ENCODE peak calls at places on chromosomes 2 and 18, in four cellular contexts. One of them, this sample, is unnamed.

GRCh38 chr18:6734746-6735430 is 5.4 kb downstream of the ARHGAP28 start:
- DNase-seq in spleen: no peak
- DNase-seq in HCT116: no peak
- DNase-seq in GM12878: no peak
- DNase-seq in this sample: no peak

GRCh38 chr2:191217580-191217979 is 27.6 kb upstream of the MYO1B start:
- DNase-seq in GM12878: no peak
- DNase-seq in HCT116: no peak
- DNase-seq in spleen: no peak
- DNase-seq in this sample: no peak

GRCh38 chr18:26071725-26072124 is 18.7 kb downstream of the SS18 start:
- DNase-seq in spleen: no peak
- DNase-seq in GM12878: no peak
- DNase-seq in HCT116: no peak
- DNase-seq in this sample: no peak

GRCh38 chr18:7950380-7951143 is 383.4 kb downstream of the PTPRM start:
- DNase-seq in GM12878: no peak
- DNase-seq in HCT116: peak
- DNase-seq in spleen: no peak
- DNase-seq in this sample: no peak

GRCh38 chr2:220374282-220374681 is 746.9 kb downstream of the SLC4A3 start:
- DNase-seq in GM12878: no peak
- DNase-seq in HCT116: no peak
- DNase-seq in spleen: no peak
- DNase-seq in this sample: no peak

GRCh38 chr2:122322815-122323214 is 567.4 kb downstream of the TSN start:
- DNase-seq in spleen: no peak
- DNase-seq in GM12878: no peak
- DNase-seq in HCT116: no peak
- DNase-seq in this sample: no peak

GRCh38 chr2:149330127-149331022 is at the start of gene LYPD6:
- DNase-seq in spleen: no peak
- DNase-seq in GM12878: no peak
- DNase-seq in HCT116: peak
- DNase-seq in this sample: peak

GRCh38 chr2:8611712-8612111 is 70.1 kb upstream of the ID2 start:
- DNase-seq in GM12878: no peak
- DNase-seq in HCT116: no peak
- DNase-seq in spleen: no peak
- DNase-seq in this sample: no peak

GRCh38 chr2:14417586-14417985 is 214.9 kb upstream of the LRATD1 start:
- DNase-seq in HCT116: no peak
- DNase-seq in spleen: no peak
- DNase-seq in GM12878: no peak
- DNase-seq in this sample: no peak

GRCh38 chr2:46351388-46352141 is 54.4 kb downstream of the EPAS1 start:
- DNase-seq in spleen: peak
- DNase-seq in HCT116: no peak
- DNase-seq in GM12878: no peak
- DNase-seq in this sample: no peak

GRCh38 chr2:240505946-240506345 is 51.8 kb downstream of the ANKMY1 start:
- DNase-seq in GM12878: no peak
- DNase-seq in HCT116: no peak
- DNase-seq in spleen: peak
- DNase-seq in this sample: no peak

GRCh38 chr2:112138143-112139032 is at the start of gene FBLN7:
- DNase-seq in HCT116: no peak
- DNase-seq in GM12878: no peak
- DNase-seq in spleen: no peak
- DNase-seq in this sample: no peak

GRCh38 chr18:79371536-79372210 is 24.1 kb upstream of the NFATC1 start:
- DNase-seq in HCT116: no peak
- DNase-seq in spleen: peak
- DNase-seq in GM12878: no peak
- DNase-seq in this sample: no peak

GRCh38 chr2:66805136-66805535 is 370.2 kb downstream of the MEIS1 start:
- DNase-seq in HCT116: no peak
- DNase-seq in GM12878: no peak
- DNase-seq in spleen: no peak
- DNase-seq in this sample: no peak

GRCh38 chr2:55856936-55857335 is 66.6 kb downstream of the EFEMP1 start:
- DNase-seq in spleen: no peak
- DNase-seq in GM12878: no peak
- DNase-seq in HCT116: no peak
- DNase-seq in this sample: no peak

GRCh38 chr2:172790404-172790803 is 54.8 kb downstream of the RAPGEF4 start:
- DNase-seq in HCT116: no peak
- DNase-seq in spleen: no peak
- DNase-seq in GM12878: no peak
- DNase-seq in this sample: no peak

GRCh38 chr2:222568866-222569265 is 87.0 kb downstream of the FARSB start:
- DNase-seq in spleen: no peak
- DNase-seq in GM12878: no peak
- DNase-seq in HCT116: no peak
- DNase-seq in this sample: peak

GRCh38 chr2:226660524-226660923 is 139.1 kb downstream of the IRS1 start:
- DNase-seq in GM12878: no peak
- DNase-seq in HCT116: no peak
- DNase-seq in spleen: no peak
- DNase-seq in this sample: no peak

GRCh38 chr2:198444800-198445287 is 640.5 kb downstream of the PLCL1 start:
- DNase-seq in spleen: no peak
- DNase-seq in HCT116: no peak
- DNase-seq in GM12878: no peak
- DNase-seq in this sample: no peak

GRCh38 chr18:76558881-76559667 is 64.0 kb upstream of the ZNF516 start:
- DNase-seq in GM12878: no peak
- DNase-seq in spleen: no peak
- DNase-seq in HCT116: peak
- DNase-seq in this sample: no peak

GRCh38 chr2:136990316-136990715 is 225.0 kb downstream of the THSD7B start:
- DNase-seq in spleen: no peak
- DNase-seq in GM12878: no peak
- DNase-seq in HCT116: no peak
- DNase-seq in this sample: no peak

GRCh38 chr2:33363599-33364300 is 112.7 kb upstream of the RASGRP3 start:
- DNase-seq in GM12878: no peak
- DNase-seq in spleen: no peak
- DNase-seq in HCT116: no peak
- DNase-seq in this sample: no peak

GRCh38 chr2:185934232-185934631 is 195.6 kb downstream of the FSIP2 start:
- DNase-seq in HCT116: no peak
- DNase-seq in spleen: no peak
- DNase-seq in GM12878: no peak
- DNase-seq in this sample: no peak

GRCh38 chr18:48832961-48833700 is 117.6 kb downstream of the SMAD7 start:
- DNase-seq in spleen: peak
- DNase-seq in HCT116: peak
- DNase-seq in GM12878: no peak
- DNase-seq in this sample: no peak

GRCh38 chr2:222298311-222299150 is at the start of gene PAX3:
- DNase-seq in HCT116: no peak
- DNase-seq in spleen: peak
- DNase-seq in GM12878: no peak
- DNase-seq in this sample: no peak

GRCh38 chr2:9280204-9280603 is 73.6 kb downstream of the ASAP2 start:
- DNase-seq in HCT116: no peak
- DNase-seq in GM12878: no peak
- DNase-seq in spleen: no peak
- DNase-seq in this sample: no peak

GRCh38 chr18:28594034-28594433 is 417.1 kb upstream of the CDH2 start:
- DNase-seq in spleen: no peak
- DNase-seq in GM12878: no peak
- DNase-seq in HCT116: peak
- DNase-seq in this sample: no peak

GRCh38 chr2:85983766-85984165 is 95.0 kb upstream of the ST3GAL5 start:
- DNase-seq in HCT116: no peak
- DNase-seq in spleen: no peak
- DNase-seq in GM12878: no peak
- DNase-seq in this sample: no peak

GRCh38 chr2:217915706-217916105 is 87.1 kb downstream of the TNS1 start:
- DNase-seq in spleen: no peak
- DNase-seq in GM12878: no peak
- DNase-seq in HCT116: no peak
- DNase-seq in this sample: no peak
- TF ChIP-seq POLR2AphosphoS5 in spleen: no peak
- TF ChIP-seq POLR2AphosphoS5 in GM12878: no peak
- TF ChIP-seq POLR2AphosphoS5 in HCT116: no peak
- TF ChIP-seq POLR2AphosphoS5 in this sample: no peak

GRCh38 chr2:207928079-207928478 is 97.2 kb downstream of the PLEKHM3 start:
- DNase-seq in HCT116: no peak
- DNase-seq in GM12878: no peak
- DNase-seq in spleen: no peak
- DNase-seq in this sample: no peak

GRCh38 chr2:207930747-207931146 is 94.6 kb downstream of the PLEKHM3 start:
- DNase-seq in spleen: no peak
- DNase-seq in GM12878: no peak
- DNase-seq in HCT116: peak
- DNase-seq in this sample: peak

GRCh38 chr2:207925601-207926000 is 99.7 kb downstream of the PLEKHM3 start:
- DNase-seq in HCT116: no peak
- DNase-seq in GM12878: no peak
- DNase-seq in spleen: no peak
- DNase-seq in this sample: no peak

GRCh38 chr2:207929923-207930322 is 95.4 kb downstream of the PLEKHM3 start:
- DNase-seq in GM12878: no peak
- DNase-seq in spleen: no peak
- DNase-seq in HCT116: no peak
- DNase-seq in this sample: peak

DNA sequence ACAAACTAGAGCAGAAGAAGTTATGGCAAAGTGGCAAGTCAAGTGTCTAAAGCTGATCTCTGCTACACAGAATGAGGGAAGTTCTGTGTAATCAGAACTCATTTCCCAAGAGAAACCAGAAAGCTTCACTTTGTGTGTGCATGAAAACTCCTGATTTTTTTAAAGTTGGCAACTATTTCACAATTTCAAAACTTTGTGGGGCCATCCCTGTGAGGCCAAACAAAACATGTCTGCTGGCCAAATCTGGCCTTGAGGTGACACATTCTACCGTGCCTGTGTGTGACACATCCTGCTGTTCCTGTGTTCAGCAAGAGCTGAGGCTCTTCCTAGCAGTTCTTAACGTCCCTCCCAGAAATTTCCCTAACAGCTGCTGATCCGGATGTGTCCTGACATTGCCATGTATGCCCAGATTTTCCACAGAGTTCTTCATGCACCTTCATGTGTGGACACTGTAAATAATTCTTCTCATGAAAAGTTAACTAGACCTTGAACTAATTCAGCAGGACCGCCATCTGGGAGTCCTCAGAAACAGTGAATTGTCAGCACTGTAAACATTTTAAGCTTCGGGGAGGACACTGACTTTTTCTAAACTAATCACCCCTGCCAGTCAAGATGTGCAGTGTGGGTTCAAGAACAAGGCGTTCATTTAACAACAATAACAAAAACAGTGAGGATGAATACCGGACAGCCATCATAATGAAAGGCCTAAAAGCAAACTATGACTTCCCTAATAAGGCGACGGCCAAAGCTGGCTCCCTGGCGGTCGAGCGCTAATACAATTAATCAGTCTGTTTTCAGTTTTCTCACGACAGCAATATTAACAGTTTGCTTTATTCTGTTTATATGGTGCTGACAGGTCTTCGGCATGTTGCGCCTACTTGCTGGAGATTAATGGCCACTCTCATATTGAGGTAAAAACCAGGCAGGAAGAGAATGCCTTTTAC is 98.9 kb downstream of the PLEKHM3 start:
- DNase-seq in HCT116: no peak
- DNase-seq in GM12878: no peak
- DNase-seq in spleen: no peak
- DNase-seq in this sample: peak
- TF ChIP-seq POLR2AphosphoS5 in HCT116: no peak
- TF ChIP-seq POLR2AphosphoS5 in GM12878: no peak
- TF ChIP-seq POLR2AphosphoS5 in spleen: no peak
- TF ChIP-seq POLR2AphosphoS5 in this sample: peak

GRCh38 chr18:58225101-58225500 is 181.1 kb downstream of the NEDD4L start:
- DNase-seq in GM12878: peak
- DNase-seq in HCT116: no peak
- DNase-seq in spleen: no peak
- DNase-seq in this sample: no peak
- TF ChIP-seq POLR2AphosphoS5 in GM12878: no peak
- TF ChIP-seq POLR2AphosphoS5 in HCT116: no peak
- TF ChIP-seq POLR2AphosphoS5 in spleen: no peak
- TF ChIP-seq POLR2AphosphoS5 in this sample: no peak

GRCh38 chr18:9011431-9011830 is 91.1 kb upstream of the NDUFV2 start:
- DNase-seq in GM12878: no peak
- DNase-seq in HCT116: no peak
- DNase-seq in spleen: no peak
- DNase-seq in this sample: no peak

GRCh38 chr18:9008203-9008708 is 94.2 kb upstream of the NDUFV2 start:
- DNase-seq in HCT116: no peak
- DNase-seq in spleen: no peak
- DNase-seq in GM12878: no peak
- DNase-seq in this sample: no peak

GRCh38 chr18:9013926-9014373 is 88.5 kb upstream of the NDUFV2 start:
- DNase-seq in HCT116: no peak
- DNase-seq in GM12878: no peak
- DNase-seq in spleen: no peak
- DNase-seq in this sample: no peak

GRCh38 chr18:9009703-9010488 is 92.6 kb upstream of the NDUFV2 start:
- DNase-seq in HCT116: no peak
- DNase-seq in GM12878: no peak
- DNase-seq in spleen: no peak
- DNase-seq in this sample: no peak

DNA sequence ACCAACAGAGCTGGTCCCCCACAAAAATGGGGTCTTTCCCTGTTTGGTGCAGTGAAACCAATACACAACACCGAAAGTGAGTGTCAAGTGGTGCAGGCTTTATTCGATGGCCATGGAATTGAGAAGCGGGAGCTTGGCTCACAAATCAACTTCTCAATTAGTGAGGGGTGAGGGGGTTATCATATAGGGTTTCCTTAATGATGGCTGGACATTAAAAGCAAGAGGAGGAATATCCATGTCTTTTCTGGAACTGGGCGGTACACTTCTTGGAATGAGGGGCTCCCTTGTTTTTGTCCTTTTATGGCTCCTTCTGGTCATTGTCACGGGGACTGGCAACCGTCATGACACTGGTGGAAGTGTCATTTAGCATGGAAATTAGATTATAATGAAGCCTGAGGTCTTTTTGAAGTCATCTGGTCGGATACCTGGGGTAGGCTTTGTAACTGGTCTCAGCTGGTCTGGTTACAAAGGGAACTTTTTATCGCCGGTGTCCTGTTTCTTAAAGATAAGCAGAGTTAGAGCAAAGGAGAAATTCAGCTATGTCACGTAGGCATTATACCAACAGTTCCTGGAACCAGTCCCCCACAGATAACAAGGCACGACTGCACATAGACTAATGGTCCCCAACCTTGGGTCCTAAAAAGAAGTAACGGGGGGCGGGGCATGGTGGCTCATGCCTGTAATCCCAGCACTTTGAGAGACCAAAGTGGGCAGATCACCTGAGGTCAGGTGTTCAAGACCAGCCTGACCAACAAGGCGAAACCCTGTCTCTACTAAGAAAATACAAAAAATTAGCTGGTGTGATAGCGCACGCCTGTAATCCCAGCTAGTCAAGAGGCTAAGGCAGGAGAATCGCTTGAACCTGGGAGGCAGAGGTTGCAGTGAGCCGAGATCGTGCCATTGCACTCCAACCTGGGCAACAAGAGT is 93.5 kb upstream of the NDUFV2 start:
- DNase-seq in GM12878: no peak
- DNase-seq in HCT116: no peak
- DNase-seq in spleen: no peak
- DNase-seq in this sample: no peak
- TF ChIP-seq POLR2AphosphoS5 in GM12878: no peak
- TF ChIP-seq POLR2AphosphoS5 in HCT116: no peak
- TF ChIP-seq POLR2AphosphoS5 in spleen: no peak
- TF ChIP-seq POLR2AphosphoS5 in this sample: no peak